ENCODE peak calls at places on chromosome 1, in eight cellular contexts. I is posterior cingulate gyrus; X is IMR-90; V is activated CD8-positive, alpha-beta memory T cell treated with anti-CD3 and anti-CD28 coated beads for 48 hours; D is nephron progenitor cell; A is activated B cell treated with CpG ODN at 0.5 μM for 24 hours; E is D341Med; Z is body of pancreas. L is an unnamed sample.

GRCh38 chr1:96581786-96582185 is 139.8 kb upstream of the PTBP2 start:
- DNase-seq in V (no peak), Z (no peak), E (no peak), A (no peak), I (no peak), D (no peak), X (no peak), L (no peak)

GRCh38 chr1:158803681-158804080 is 22.7 kb upstream of the OR6N2 start:
- DNase-seq in V (no peak), A (no peak), I (no peak), D (no peak), X (no peak), Z (no peak), E (no peak), L (no peak)

GRCh38 chr1:209249280-209249670 is 334.2 kb upstream of the CAMK1G start:
- DNase-seq in E (no peak), A (no peak), Z (no peak), V (no peak), D (no peak), X (no peak), I (no peak), L (no peak)

GRCh38 chr1:69103213-69103612 is 464.5 kb upstream of the LRRC7 start:
- DNase-seq in E (no peak), D (no peak), Z (no peak), A (no peak), I (no peak), V (no peak), X (no peak), L (no peak)

GRCh38 chr1:8540266-8540926 is 222.5 kb downstream of the SLC45A1 start:
- DNase-seq in I (no peak), X (peak), Z (no peak), E (no peak), V (no peak), A (no peak), D (no peak), L (no peak)

GRCh38 chr1:21490774-21491482 is 18.3 kb upstream of the ALPL start:
- DNase-seq in D (no peak), A (no peak), V (peak), I (no peak), Z (peak), E (peak), X (peak), L (no peak)

GRCh38 chr1:51341876-51342496 is 11.6 kb upstream of the TTC39A start:
- DNase-seq in D (no peak), A (no peak), X (no peak), E (no peak), Z (no peak), V (no peak), I (no peak), L (no peak)

GRCh38 chr1:6441586-6441985 is 17.0 kb downstream of the ESPN start:
- DNase-seq in E (no peak), V (no peak), X (no peak), A (no peak), D (no peak), I (no peak), Z (no peak), L (no peak)

GRCh38 chr1:6854166-6854565 is 68.9 kb downstream of the CAMTA1 start:
- DNase-seq in Z (no peak), E (no peak), V (no peak), D (no peak), A (no peak), I (no peak), X (no peak), L (no peak)